ENCODE peak calls at places on chromosomes 3 and 15, in nine cellular contexts. N is suprapubic skin, Z is stomach, O is upper lobe of left lung, K is GM12878, V is tibial nerve, P is transverse colon, M is ovary, S is esophagus muscularis mucosa. B is an unnamed sample.

GRCh38 chr3:43998841-43999805 is 242.6 kb upstream of the TOPAZ1 start:
- DNase-seq in N (no peak), Z (no peak), O (peak; percentile 89), K (no peak), V (no peak), P (no peak), M (no peak), S (no peak), B (no peak)

GRCh38 chr15:57596978-57597377 is 5.3 kb downstream of the MYZAP start:
- DNase-seq in N (no peak), Z (no peak), O (no peak), K (no peak), V (no peak), P (no peak), M (no peak), S (no peak), B (peak; percentile 72)

GRCh38 chr3:126908752-126909275 is 74.1 kb upstream of the PLXNA1 start:
- DNase-seq in N (no peak), Z (no peak), O (no peak), K (no peak), V (no peak), P (no peak), M (no peak), S (no peak), B (peak; percentile 35)

GRCh38 chr3:79490165-79491028 is 277.4 kb downstream of the ROBO1 start:
- DNase-seq in N (no peak), Z (peak; percentile 72), O (no peak), K (no peak), V (no peak), P (peak; percentile 25), M (peak; percentile 78), S (no peak), B (peak; percentile 84)

GRCh38 chr3:52193059-52193458 is 4.9 kb upstream of the ALAS1 start:
- DNase-seq in N (no peak), Z (no peak), O (peak; percentile 47), K (no peak), V (no peak), P (peak; percentile 29), M (peak; percentile 64), S (no peak), B (peak; percentile 84)

GRCh38 chr3:149356630-149357029 is 20.8 kb downstream of the TM4SF1 start:
- DNase-seq in N (no peak), Z (no peak), O (no peak), K (no peak), V (no peak), P (no peak), M (no peak), S (no peak), B (no peak)

GRCh38 chr3:187744169-187745151 is 808 bp downstream of the BCL6 start:
- DNase-seq in N (no peak), Z (peak; percentile 58), O (peak; percentile 90), K (no peak), V (no peak), P (peak; percentile 64), M (peak; percentile 85), S (no peak), B (peak; percentile 85)

GRCh38 chr3:195763248-195763830 is 42.6 kb downstream of the MUC20 start:
- DNase-seq in N (no peak), Z (no peak), O (peak; percentile 53), K (no peak), V (no peak), P (no peak), M (no peak), S (no peak), B (no peak)

GRCh38 chr3:117719316-117719926 is 1009.8 kb downstream of the TUSC7 start:
- DNase-seq in N (no peak), Z (no peak), O (no peak), K (no peak), V (no peak), P (no peak), M (no peak), S (no peak), B (no peak)

GRCh38 chr3:103794656-103795055 is 1359.8 kb downstream of the ZPLD1 start:
- DNase-seq in N (no peak), Z (no peak), O (no peak), K (no peak), V (no peak), P (no peak), M (no peak), S (no peak), B (no peak)

GRCh38 chr3:107705046-107705445 is 182.3 kb downstream of the BBX start:
- DNase-seq in N (no peak), Z (no peak), O (no peak), K (no peak), V (no peak), P (no peak), M (no peak), S (no peak), B (no peak)

GRCh38 chr3:127794402-127794801 is 27.9 kb downstream of the MGLL start:
- DNase-seq in N (no peak), Z (no peak), O (no peak), K (no peak), V (no peak), P (no peak), M (no peak), S (no peak), B (no peak)

GRCh38 chr15:92429378-92430066 is 35.8 kb downstream of the ST8SIA2 start:
- DNase-seq in N (no peak), Z (no peak), O (no peak), K (no peak), V (no peak), P (no peak), M (no peak), S (no peak), B (no peak)

GRCh38 chr3:64063982-64064438 is 40.7 kb upstream of the PSMD6 start:
- DNase-seq in N (no peak), Z (no peak), O (no peak), K (no peak), V (no peak), P (no peak), M (no peak), S (peak; percentile 72), B (no peak)

GRCh38 chr3:9204253-9205005 is 45.0 kb downstream of the SRGAP3 start:
- DNase-seq in N (no peak), Z (no peak), O (peak; percentile 25), K (no peak), V (no peak), P (no peak), M (no peak), S (no peak), B (no peak)

GRCh38 chr3:182105875-182106274 is 394.1 kb downstream of the SOX2 start:
- DNase-seq in N (no peak), Z (no peak), O (no peak), K (no peak), V (no peak), P (no peak), M (no peak), S (no peak), B (no peak)

DNA sequence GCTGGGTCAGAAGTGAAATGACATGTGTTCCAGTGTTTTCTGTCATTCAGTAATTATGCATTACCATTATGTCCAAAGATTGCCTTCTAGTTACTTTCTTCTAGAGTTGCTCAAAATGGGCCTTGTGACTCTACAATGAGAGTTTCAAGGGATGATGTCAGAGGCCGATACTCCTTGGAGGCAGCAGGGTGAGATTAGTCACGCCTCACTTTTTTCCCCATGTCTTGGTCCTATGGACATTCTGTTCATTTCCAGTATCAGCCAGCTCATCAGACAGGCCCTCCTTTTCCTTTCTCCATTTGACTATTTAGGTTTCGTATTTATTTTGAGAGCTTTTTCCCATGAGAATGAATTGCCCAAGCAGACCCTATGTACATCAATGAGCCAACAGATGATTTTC is 17.5 kb downstream of the VGLL3 start:
- DNase-seq in N (no peak), Z (no peak), O (no peak), K (no peak), V (no peak), P (no peak), M (no peak), S (no peak), B (no peak)
- TF ChIP-seq EP300 in N (no peak), Z (no peak), O (no peak), K (no peak), V (peak; percentile 26), P (no peak), M (no peak), S (no peak), B (no peak)

GRCh38 chr3:150581174-150581573 is 21.9 kb upstream of the SELENOT start:
- DNase-seq in N (no peak), Z (no peak), O (no peak), K (no peak), V (no peak), P (no peak), M (no peak), S (no peak), B (no peak)

GRCh38 chr3:150583028-150583427 is 20.1 kb upstream of the SELENOT start:
- DNase-seq in N (no peak), Z (no peak), O (no peak), K (no peak), V (no peak), P (no peak), M (no peak), S (no peak), B (no peak)

GRCh38 chr3:150582620-150583019 is 20.5 kb upstream of the SELENOT start:
- DNase-seq in N (no peak), Z (no peak), O (no peak), K (no peak), V (no peak), P (no peak), M (no peak), S (no peak), B (no peak)

GRCh38 chr3:150577854-150578253 is 25.3 kb upstream of the SELENOT start:
- DNase-seq in N (no peak), Z (no peak), O (no peak), K (no peak), V (no peak), P (no peak), M (no peak), S (no peak), B (no peak)
- TF ChIP-seq CTCF in N (no peak), Z (no peak), O (no peak), K (no peak), V (no peak), P (no peak), M (no peak), S (no peak), B (no peak)

GRCh38 chr15:22904736-22905135 is 66.3 kb downstream of the NIPA2 start:
- DNase-seq in N (no peak), Z (no peak), O (no peak), K (no peak), V (no peak), P (no peak), M (no peak), S (no peak), B (no peak)
- TF ChIP-seq EP300 in N (no peak), Z (no peak), O (no peak), K (no peak), V (no peak), P (no peak), M (no peak), S (no peak), B (no peak)

DNA sequence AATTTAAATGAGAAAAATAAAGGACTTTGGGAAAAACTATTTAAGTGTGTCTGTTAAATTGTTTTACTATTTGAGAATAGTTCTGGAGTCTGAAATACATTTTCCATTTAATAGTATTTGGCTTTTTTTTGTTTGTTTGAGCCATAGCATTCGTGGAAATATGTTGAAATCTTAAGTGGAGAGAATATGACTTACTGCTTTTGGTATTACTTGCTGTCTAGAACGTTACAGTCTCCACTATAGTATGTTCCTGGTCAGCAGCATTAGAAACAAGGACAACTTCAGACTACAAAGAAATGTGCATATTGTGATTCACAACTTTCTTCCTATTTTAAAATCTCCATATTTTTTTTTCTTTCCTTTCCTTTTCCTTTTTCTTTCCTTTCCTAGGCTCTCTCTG is 179.4 kb downstream of the GHSR start:
- DNase-seq in N (no peak), Z (no peak), O (no peak), K (no peak), V (no peak), P (no peak), M (no peak), S (no peak), B (no peak)
- TF ChIP-seq CTCF in N (no peak), Z (no peak), O (no peak), K (no peak), V (no peak), P (no peak), M (no peak), S (no peak), B (no peak)

B was measured in sigmoid colon.